ENCODE peak calls at places on chromosomes 5 and 9, in ten cellular contexts. M is SK-N-SH, U is transverse colon, P is ovary, Y is stomach, B is esophagus muscularis mucosa, E is sigmoid colon, C is A549, F is H1, W is tibial nerve. Q is an unnamed sample.

GRCh38 chr5:175337680-175338079 is 106.3 kb downstream of the DRD1 start:
- DNase-seq in B (no peak), E (no peak), P (no peak), M (no peak), F (no peak), C (no peak), W (no peak), U (no peak), Y (no peak), Q (no peak)

GRCh38 chr5:170985486-170985885 is 123.7 kb downstream of the RANBP17 start:
- DNase-seq in P (no peak), U (no peak), Y (no peak), F (no peak), M (no peak), E (no peak), B (no peak), C (no peak), W (no peak), Q (no peak)

GRCh38 chr5:113115956-113116355 is 139.4 kb downstream of the DCP2 start:
- DNase-seq in E (no peak), U (no peak), B (no peak), C (no peak), P (no peak), W (no peak), M (peak; percentile 68), Y (no peak), F (no peak), Q (no peak)

GRCh38 chr9:126418608-126419007 is 92.0 kb downstream of the MVB12B start:
- DNase-seq in M (no peak), W (no peak), F (no peak), U (no peak), E (no peak), B (no peak), C (no peak), P (no peak), Y (no peak), Q (no peak)

GRCh38 chr9:109440797-109441287 is 57.3 kb downstream of the PTPN3 start:
- DNase-seq in P (no peak), U (peak; percentile 39), C (peak; percentile 90), Y (peak; percentile 53), M (peak; percentile 74), E (no peak), B (no peak), F (peak; percentile 63), W (peak; percentile 59), Q (no peak)

GRCh38 chr5:137141779-137142178 is 357.3 kb downstream of the SPOCK1 start:
- DNase-seq in Y (no peak), M (no peak), B (no peak), E (no peak), C (no peak), P (no peak), F (no peak), W (no peak), U (no peak), Q (no peak)

GRCh38 chr5:150137997-150138396 is 17.6 kb downstream of the PDGFRB start:
- DNase-seq in Y (no peak), C (no peak), B (no peak), W (peak; percentile 49), U (no peak), E (no peak), P (peak; percentile 57), M (no peak), F (no peak), Q (peak; percentile 33)

GRCh38 chr5:76384189-76384588 is 18.9 kb upstream of the IQGAP2 start:
- DNase-seq in U (no peak), M (no peak), P (no peak), F (no peak), E (no peak), Y (peak; percentile 86), C (no peak), B (no peak), W (no peak), Q (no peak)

GRCh38 chr5:96432245-96433065 is 593 bp downstream of the PCSK1 start:
- DNase-seq in C (no peak), E (no peak), B (no peak), F (peak; percentile 67), P (no peak), W (no peak), Y (no peak), U (no peak), M (peak; percentile 39), Q (no peak)

GRCh38 chr5:96433066-96433447 is at the start of gene PCSK1:
- DNase-seq in B (no peak), F (no peak), W (no peak), Y (no peak), C (no peak), M (peak; percentile 44), U (no peak), E (no peak), P (no peak), Q (no peak)

GRCh38 chr5:96439477-96440184 is 6.6 kb upstream of the PCSK1 start:
- DNase-seq in P (no peak), M (no peak), U (no peak), W (no peak), B (no peak), F (no peak), E (no peak), Y (no peak), C (no peak), Q (no peak)

GRCh38 chr5:96431376-96432244 is 1.4 kb downstream of the PCSK1 start:
- DNase-seq in F (peak; percentile 54), U (no peak), B (no peak), W (no peak), M (no peak), E (no peak), C (no peak), Y (no peak), P (no peak), Q (no peak)

DNA sequence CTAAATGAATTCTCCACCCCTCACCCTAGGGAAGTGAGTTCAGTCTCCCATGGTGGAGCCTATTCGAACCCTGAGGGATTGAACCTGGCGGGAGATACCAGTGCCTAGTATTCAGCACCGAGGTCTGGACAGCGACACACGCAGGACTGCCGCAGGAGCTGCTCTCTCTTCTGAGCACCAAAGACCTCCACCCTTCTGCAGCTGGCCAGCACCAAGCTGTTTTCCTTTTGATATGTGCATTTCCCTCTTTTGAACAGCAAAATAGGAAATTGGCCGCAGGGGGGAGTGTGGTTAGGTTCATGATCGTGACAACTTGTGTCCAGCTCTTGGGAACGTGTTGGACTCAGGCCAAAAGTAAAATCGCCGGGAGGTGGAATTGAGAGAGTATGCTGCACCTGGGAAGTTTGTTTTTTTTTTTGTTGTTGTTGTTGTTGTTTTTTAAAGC is 1.2 kb upstream of the PCSK1 start:
- DNase-seq in E (no peak), W (peak; percentile 54), B (no peak), C (peak; percentile 36), P (peak; percentile 27), M (peak; percentile 52), F (peak; percentile 87), U (peak; percentile 57), Y (peak; percentile 63), Q (no peak)
- TF ChIP-seq CTCF in E (no peak), W (no peak), B (peak; percentile 11), C (no peak), P (no peak), M (peak; percentile 23), F (peak; percentile 5), U (no peak), Y (no peak), Q (no peak)

GRCh38 chr5:79795764-79796398 is 106.2 kb downstream of the CMYA5 start:
- DNase-seq in U (no peak), F (no peak), M (no peak), Y (no peak), P (peak; percentile 47), E (no peak), W (peak; percentile 19), B (peak; percentile 80), C (no peak), Q (no peak)

GRCh38 chr5:79793722-79794121 is 104.1 kb downstream of the CMYA5 start:
- DNase-seq in W (no peak), P (no peak), F (no peak), C (no peak), Y (no peak), M (no peak), U (no peak), B (peak; percentile 89), E (no peak), Q (no peak)

GRCh38 chr5:79793304-79793703 is 103.7 kb downstream of the CMYA5 start:
- DNase-seq in C (no peak), E (no peak), M (no peak), B (peak; percentile 82), P (no peak), F (no peak), Y (no peak), W (no peak), U (no peak), Q (no peak)

GRCh38 chr5:79792518-79792917 is 102.9 kb downstream of the CMYA5 start:
- DNase-seq in E (no peak), P (no peak), Y (no peak), W (no peak), C (no peak), M (no peak), F (no peak), B (no peak), U (no peak), Q (no peak)

DNA sequence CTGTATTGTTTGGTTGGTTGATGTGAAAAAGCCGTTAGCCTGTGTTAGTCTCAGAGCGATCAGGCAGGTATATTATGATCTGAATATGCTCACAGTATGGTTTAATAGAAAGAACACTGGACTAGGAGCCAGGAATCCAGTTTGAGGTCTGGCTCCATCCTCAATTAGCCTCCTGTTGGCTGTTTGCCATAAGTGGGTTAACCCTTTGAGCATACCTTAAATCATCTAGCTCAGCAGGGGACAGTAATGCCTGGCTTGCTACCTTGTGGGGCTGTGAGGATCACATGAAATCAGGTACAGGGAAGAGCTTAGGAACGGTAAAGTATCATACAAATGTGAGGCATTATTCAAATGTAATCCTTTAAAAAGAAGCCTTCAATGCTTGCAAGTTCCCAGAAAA is 104.7 kb downstream of the CMYA5 start:
- DNase-seq in Y (no peak), E (no peak), F (no peak), U (no peak), C (no peak), M (peak; percentile 18), W (no peak), P (no peak), B (peak; percentile 21), Q (no peak)
- TF ChIP-seq EP300 in Y (no peak), E (no peak), F (no peak), U (no peak), C (no peak), M (no peak), W (no peak), P (no peak), B (no peak), Q (no peak)

DNA sequence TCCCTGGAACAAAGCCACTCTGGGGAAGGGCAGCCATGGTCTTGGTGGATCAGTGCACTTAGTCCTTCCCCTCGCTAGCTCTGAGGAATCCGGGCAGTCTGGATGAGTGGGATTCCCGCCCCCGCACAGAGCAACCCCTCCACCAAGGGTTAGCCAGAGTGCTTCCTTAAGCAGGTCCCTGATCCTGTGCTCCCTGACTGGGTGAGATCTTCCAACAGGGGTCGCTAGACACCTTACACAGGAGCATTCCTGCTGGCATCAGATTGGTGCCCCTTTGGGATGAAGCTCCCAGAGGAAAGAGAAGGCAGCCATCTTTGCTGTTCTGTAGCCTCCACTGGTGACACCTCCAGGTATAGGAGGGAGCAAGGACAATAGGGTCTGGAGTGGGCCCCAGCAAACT is 228.8 kb downstream of the AP3B1 start:
- DNase-seq in B (no peak), E (no peak), W (no peak), U (no peak), C (no peak), P (no peak), Y (no peak), M (no peak), F (peak; percentile 52), Q (no peak)
- TF ChIP-seq CTCF in B (no peak), E (no peak), W (no peak), U (no peak), C (no peak), P (no peak), Y (no peak), M (peak; percentile 7), F (peak; percentile 46), Q (no peak)

DNA sequence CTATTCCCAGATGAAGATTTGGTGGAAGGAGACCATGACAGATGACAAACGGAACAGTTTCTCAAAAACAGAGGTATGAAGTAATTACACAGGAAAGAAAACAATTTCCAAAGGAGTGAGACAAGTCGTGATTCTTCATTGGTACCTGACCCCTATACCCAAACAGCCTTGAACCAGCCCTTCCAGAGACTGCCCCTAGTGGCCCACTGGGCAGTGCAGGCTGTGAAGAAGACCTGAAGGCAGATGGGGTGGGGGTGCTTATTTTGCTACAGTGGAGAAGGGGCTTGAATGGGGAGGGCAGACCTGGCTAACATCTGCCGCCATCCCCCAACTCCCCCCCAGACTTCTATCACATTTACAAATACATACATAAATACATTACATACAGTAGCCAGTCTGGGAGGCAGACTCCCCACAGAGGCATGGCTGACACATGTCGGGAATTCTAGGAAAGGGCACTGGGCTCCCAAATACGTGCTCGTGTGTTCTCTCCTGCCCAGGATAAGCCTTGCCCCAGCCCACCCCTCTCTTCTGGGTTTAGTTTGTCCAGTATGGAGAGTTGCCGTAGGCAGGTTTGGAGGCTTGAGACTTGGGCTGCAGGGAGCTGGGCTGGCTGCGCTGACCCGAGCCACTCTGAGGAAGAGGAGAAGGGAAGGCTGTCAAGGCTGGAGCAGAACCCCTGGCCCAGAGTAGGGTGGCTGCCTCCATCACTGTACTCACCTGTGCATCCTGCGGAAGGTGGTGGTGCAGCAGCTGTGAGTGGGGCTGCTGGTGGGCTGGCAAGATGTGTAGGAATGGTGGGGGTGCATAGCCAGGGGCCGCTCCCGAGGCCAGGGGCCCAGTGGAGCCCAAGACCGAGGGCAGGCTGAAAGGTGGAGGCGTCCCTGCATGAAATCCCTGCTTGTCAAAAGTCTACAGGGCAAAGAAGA is 105.3 kb downstream of the UBE2R2 start:
- DNase-seq in B (no peak), E (no peak), C (peak; percentile 57), P (no peak), W (no peak), F (peak; percentile 78), M (peak; percentile 66), U (no peak), Y (no peak), Q (peak; percentile 38)
- TF ChIP-seq EP300 in B (no peak), E (no peak), C (no peak), P (no peak), W (no peak), F (no peak), M (no peak), U (no peak), Y (no peak), Q (no peak)